ENCODE peak calls at places on chromosomes 11 and 22, in seven cellular contexts. D is HTR-8/SVneo; O is brain microvascular endothelial cell; X is OCI-M1; Y is CD8-positive, alpha-beta memory T cell; T is posterior cingulate gyrus; Q is IMR-90. U is an unnamed sample.

GRCh38 chr22:28986366-28986765 is 75.3 kb downstream of the C22orf31 start:
- DNase-seq in D (no peak), O (peak), X (no peak), Y (no peak), T (no peak), Q (no peak), U (no peak)

GRCh38 chr11:71530602-71531001 is 3.5 kb downstream of the KRTAP5-7 start:
- DNase-seq in D (no peak), O (no peak), X (no peak), Y (no peak), T (no peak), Q (no peak), U (no peak)

GRCh38 chr11:43555811-43556210 is 124.7 kb upstream of the HSD17B12 start:
- DNase-seq in D (no peak), O (peak), X (peak), Y (no peak), T (no peak), Q (peak), U (no peak)

GRCh38 chr22:17990167-17990566 is 34.2 kb downstream of the MICAL3 start:
- DNase-seq in D (no peak), O (peak), X (no peak), Y (no peak), T (no peak), Q (no peak), U (no peak)

GRCh38 chr11:18135308-18135707 is 2.9 kb downstream of the MRGPRX3 start:
- DNase-seq in D (no peak), O (no peak), X (no peak), Y (no peak), T (no peak), Q (no peak), U (no peak)

GRCh38 chr11:6646631-6647281 is 8.9 kb downstream of the DCHS1 start:
- DNase-seq in D (no peak), O (no peak), X (peak), Y (peak), T (no peak), Q (peak), U (no peak)

GRCh38 chr11:4551346-4551979 is 6.5 kb downstream of the OR52M1 start:
- DNase-seq in D (no peak), O (peak), X (no peak), Y (no peak), T (no peak), Q (peak), U (no peak)

GRCh38 chr11:119774180-119774763 is 45.3 kb upstream of the NECTIN1 start:
- DNase-seq in D (no peak), O (no peak), X (peak), Y (no peak), T (no peak), Q (peak), U (no peak)

GRCh38 chr11:123219066-123219697 is 24.1 kb upstream of the CLMP start:
- DNase-seq in D (no peak), O (no peak), X (no peak), Y (no peak), T (no peak), Q (peak), U (peak)

GRCh38 chr11:13329670-13330401 is 52.2 kb downstream of the BMAL1 start:
- DNase-seq in D (no peak), O (no peak), X (no peak), Y (no peak), T (no peak), Q (peak), U (no peak)

GRCh38 chr11:128835741-128836410 is 31.2 kb downstream of the KCNJ1 start:
- DNase-seq in D (no peak), O (peak), X (peak), Y (no peak), T (no peak), Q (no peak), U (no peak)

GRCh38 chr11:115306703-115307102 is 197.5 kb downstream of the CADM1 start:
- DNase-seq in D (no peak), O (no peak), X (no peak), Y (no peak), T (no peak), Q (no peak), U (no peak)

GRCh38 chr11:134034496-134035381 is 34.1 kb upstream of the JAM3 start:
- DNase-seq in D (no peak), O (no peak), X (no peak), Y (peak), T (no peak), Q (no peak), U (peak)

GRCh38 chr11:72634472-72635095 is 39.6 kb downstream of the PDE2A start:
- DNase-seq in D (no peak), O (no peak), X (no peak), Y (no peak), T (no peak), Q (no peak), U (no peak)

GRCh38 chr22:30596199-30596598 is 4.5 kb upstream of the PES1 start:
- DNase-seq in D (no peak), O (no peak), X (no peak), Y (no peak), T (no peak), Q (no peak), U (no peak)

GRCh38 chr11:19419813-19420212 is 179.1 kb upstream of the E2F8 start:
- DNase-seq in D (no peak), O (no peak), X (no peak), Y (no peak), T (no peak), Q (peak), U (no peak)

GRCh38 chr11:119373917-119374631 is 7.4 kb downstream of the USP2 start:
- DNase-seq in D (peak), O (peak), X (peak), Y (peak), T (peak), Q (peak), U (no peak)

GRCh38 chr11:123260511-123261211 is 65.6 kb upstream of the CLMP start:
- DNase-seq in D (no peak), O (no peak), X (no peak), Y (no peak), T (no peak), Q (no peak), U (no peak)

GRCh38 chr11:110362916-110363574 is 66.6 kb upstream of the RDX start:
- DNase-seq in D (peak), O (peak), X (peak), Y (no peak), T (peak), Q (no peak), U (no peak)

GRCh38 chr11:19606856-19607655 is 105.6 kb upstream of the NAV2 start:
- DNase-seq in D (no peak), O (no peak), X (no peak), Y (no peak), T (no peak), Q (no peak), U (no peak)

GRCh38 chr11:65553301-65554001 is 4.7 kb downstream of the LTBP3 start:
- DNase-seq in D (no peak), O (no peak), X (peak), Y (peak), T (no peak), Q (no peak), U (no peak)

GRCh38 chr11:75461136-75461535 is 28.1 kb upstream of the KLHL35 start:
- DNase-seq in D (no peak), O (no peak), X (no peak), Y (no peak), T (no peak), Q (no peak), U (no peak)

GRCh38 chr22:36986242-36986821 is 32.9 kb downstream of the TST start:
- DNase-seq in D (no peak), O (no peak), X (peak), Y (no peak), T (no peak), Q (no peak), U (no peak)

GRCh38 chr11:132620423-132620822 is 911.9 kb downstream of the OPCML start:
- DNase-seq in D (no peak), O (no peak), X (no peak), Y (no peak), T (no peak), Q (no peak), U (no peak)

GRCh38 chr11:63837027-63837688 is 1.8 kb upstream of the MARK2 start:
- DNase-seq in D (peak), O (peak), X (peak), Y (peak), T (no peak), Q (peak), U (peak)

GRCh38 chr11:28491431-28491830 is 383.2 kb downstream of the METTL15 start:
- DNase-seq in D (no peak), O (no peak), X (no peak), Y (no peak), T (no peak), Q (peak), U (no peak)

GRCh38 chr11:87292598-87292997 is 254.9 kb downstream of the TMEM135 start:
- DNase-seq in D (no peak), O (no peak), X (no peak), Y (no peak), T (no peak), Q (no peak), U (no peak)

GRCh38 chr11:8087185-8087584 is 6.2 kb downstream of the TUB start:
- DNase-seq in D (no peak), O (no peak), X (no peak), Y (no peak), T (no peak), Q (no peak), U (no peak)

GRCh38 chr11:297666-298405 is 1.5 kb downstream of the IFITM5 start:
- DNase-seq in D (no peak), O (no peak), X (peak), Y (no peak), T (peak), Q (no peak), U (no peak)

GRCh38 chr11:124793466-124794278 is 6.5 kb downstream of the MSANTD2 start:
- DNase-seq in D (no peak), O (no peak), X (peak), Y (peak), T (no peak), Q (peak), U (no peak)

GRCh38 chr11:119262668-119263351 is 54.1 kb downstream of the MCAM start:
- DNase-seq in D (peak), O (peak), X (peak), Y (no peak), T (no peak), Q (peak), U (peak)

GRCh38 chr22:50015451-50016307 is 3.1 kb upstream of the IL17REL start:
- DNase-seq in D (no peak), O (no peak), X (no peak), Y (no peak), T (no peak), Q (no peak), U (no peak)

GRCh38 chr11:59172345-59173079 is 580 bp downstream of the DTX4 start:
- DNase-seq in D (no peak), O (no peak), X (no peak), Y (no peak), T (no peak), Q (no peak), U (no peak)

GRCh38 chr11:129365816-129366215 is 9.8 kb upstream of the BARX2 start:
- DNase-seq in D (no peak), O (no peak), X (no peak), Y (no peak), T (no peak), Q (no peak), U (no peak)